ENCODE peak calls at places on chromosomes 4 and X, in four cellular contexts. J is A549, S is uterus, N is heart left ventricle. B is an unnamed sample.

GRCh38 chr4:788006-788635 is 37.8 kb downstream of the CPLX1 start:
- DNase-seq in S (no peak), J (no peak), N (no peak), B (no peak)

GRCh38 chr4:105023668-105024055 is 123.0 kb upstream of the TET2 start:
- DNase-seq in N (no peak), J (no peak), S (no peak), B (no peak)

GRCh38 chrX:130896816-130897508 is 6.0 kb downstream of the ENOX2 start:
- DNase-seq in S (no peak), N (no peak), J (no peak), B (no peak)

GRCh38 chr4:75849459-75849858 is 52.8 kb downstream of the PPEF2 start:
- DNase-seq in S (no peak), N (no peak), J (no peak), B (no peak)

GRCh38 chr4:102500371-102501175 is 586 bp upstream of the NFKB1 start:
- DNase-seq in J (no peak), S (peak), N (peak), B (no peak)

GRCh38 chr4:73776363-73776762 is 36.0 kb downstream of the CXCL8 start:
- DNase-seq in N (peak), J (no peak), S (peak), B (no peak)

GRCh38 chrX:154534526-154535322 is 11.9 kb downstream of the G6PD start:
- DNase-seq in N (peak), J (peak), S (peak), B (peak)

GRCh38 chr4:20367446-20367845 is 115.7 kb downstream of the SLIT2 start:
- DNase-seq in S (no peak), J (no peak), N (no peak), B (no peak)

GRCh38 chr4:37392540-37393255 is 148.2 kb downstream of the NWD2 start:
- DNase-seq in J (no peak), S (peak), N (peak), B (no peak)

GRCh38 chrX:20472148-20472547 is 205.4 kb upstream of the RPS6KA3 start:
- DNase-seq in J (no peak), S (no peak), N (no peak), B (no peak)

GRCh38 chrX:23662853-23663252 is 4.4 kb upstream of the PRDX4 start:
- DNase-seq in N (no peak), S (no peak), J (no peak), B (peak)

GRCh38 chrX:96314974-96315373 is 369.7 kb upstream of the DIAPH2 start:
- DNase-seq in N (no peak), S (no peak), J (no peak), B (no peak)

GRCh38 chr4:80732010-80732409 is 298.5 kb upstream of the BMP3 start:
- DNase-seq in N (no peak), J (no peak), S (no peak), B (no peak)

GRCh38 chr4:165096776-165097175 is 15.9 kb downstream of the TMEM192 start:
- DNase-seq in S (no peak), J (peak), N (no peak), B (no peak)

GRCh38 chr4:125393825-125394224 is 79.1 kb downstream of the FAT4 start:
- DNase-seq in S (no peak), N (no peak), J (no peak), B (no peak)

GRCh38 chr4:56575820-56576429 is 70.3 kb downstream of the ARL9 start:
- DNase-seq in J (peak), S (no peak), N (no peak), B (no peak)

GRCh38 chrX:108000751-108001150 is 18.6 kb upstream of the TEX13B start:
- DNase-seq in J (no peak), N (no peak), S (no peak), B (no peak)

GRCh38 chr4:169627307-169627706 is 6.9 kb downstream of the CLCN3 start:
- DNase-seq in J (no peak), N (no peak), S (no peak), B (no peak)

GRCh38 chrX:43750248-43750676 is 94.2 kb downstream of the MAOA start:
- DNase-seq in J (peak), S (peak), N (peak), B (peak)

GRCh38 chr4:1041147-1041935 is 29.9 kb downstream of the FGFRL1 start:
- DNase-seq in J (no peak), N (no peak), S (no peak), B (no peak)

GRCh38 chrX:130170752-130171445 is 863 bp upstream of the RAB33A start:
- DNase-seq in S (no peak), N (peak), J (peak), B (no peak)

GRCh38 chrX:48992341-48992740 is 9.7 kb downstream of the GRIPAP1 start:
- DNase-seq in S (no peak), J (no peak), N (no peak), B (no peak)

GRCh38 chrX:93874554-93874953 is 200.5 kb downstream of the FAM133A start:
- DNase-seq in J (no peak), S (no peak), N (no peak), B (no peak)

GRCh38 chr4:140286503-140286902 is 86.9 kb upstream of the SCOC start:
- DNase-seq in S (no peak), N (no peak), J (no peak), B (no peak)

GRCh38 chr4:34271479-34272355 is 1972.6 kb downstream of the ARAP2 start:
- DNase-seq in S (no peak), N (no peak), J (no peak), B (no peak)

DNA sequence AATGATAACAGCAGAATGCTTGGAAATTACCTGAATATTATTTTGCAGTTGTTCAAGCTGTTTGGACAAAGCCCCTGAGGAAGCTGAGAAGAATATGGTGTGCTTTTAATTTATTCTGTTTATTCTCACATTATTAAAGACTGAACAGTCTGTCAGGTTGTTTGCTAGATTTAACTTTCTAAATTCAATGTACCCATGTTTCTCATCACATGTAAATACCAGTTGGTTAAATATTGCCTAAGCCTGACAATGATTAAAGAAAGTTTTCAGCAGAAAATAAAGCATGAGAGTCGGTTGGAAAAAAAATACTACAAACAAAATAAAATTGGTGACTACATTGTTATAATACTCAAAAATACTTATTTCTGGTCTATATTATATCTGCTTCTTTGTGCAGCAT is 1974.7 kb downstream of the ARAP2 start:
- DNase-seq in N (no peak), J (no peak), S (no peak), B (no peak)
- TF ChIP-seq POLR2A in N (no peak), J (no peak), S (no peak), B (no peak)

DNA sequence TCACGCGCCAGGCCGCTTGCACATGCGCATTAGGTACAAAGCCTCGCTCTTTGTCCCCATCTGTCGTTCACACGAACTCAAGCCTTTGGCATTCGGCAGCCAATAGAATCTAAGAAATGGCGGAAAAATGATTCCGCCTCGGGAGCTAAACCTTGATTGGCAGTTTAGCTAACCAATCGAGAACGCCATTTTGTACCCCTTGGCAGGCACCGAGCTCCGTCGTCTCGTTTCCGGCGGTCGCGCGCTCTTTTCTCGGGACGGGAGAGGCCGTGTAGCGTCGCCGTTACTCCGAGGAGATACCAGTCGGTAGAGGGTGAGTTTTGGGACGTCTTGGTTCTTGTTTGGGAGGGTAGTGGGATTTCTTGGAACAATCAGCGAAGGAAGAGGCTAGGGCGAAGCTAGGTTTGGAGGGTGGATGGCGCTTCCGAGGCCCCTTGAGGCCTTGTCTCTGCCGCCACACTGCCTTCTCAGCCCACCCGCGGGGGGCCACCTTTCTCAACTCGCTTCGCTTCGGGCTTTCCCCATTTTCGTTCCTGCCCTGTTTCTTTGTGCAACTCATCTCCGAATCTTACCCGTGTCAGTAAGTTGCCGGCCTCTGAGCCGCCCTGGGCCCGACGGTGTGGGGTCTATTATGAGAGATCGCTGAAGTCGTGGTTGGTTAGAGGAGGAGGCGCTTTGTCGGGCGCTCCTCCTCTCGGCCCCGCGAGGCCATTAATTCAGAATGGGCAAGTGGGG is at the start of gene NONO:
- DNase-seq in S (peak), J (peak), N (peak), B (peak)
- TF ChIP-seq POLR2A in S (peak), J (peak), N (no peak), B (no peak)

GRCh38 chr4:22514431-22514830 is 1.4 kb downstream of the ADGRA3 start:
- DNase-seq in N (no peak), S (no peak), J (no peak), B (no peak)

GRCh38 chr4:22512306-22512705 is 3.6 kb downstream of the ADGRA3 start:
- DNase-seq in N (no peak), S (no peak), J (no peak), B (no peak)

GRCh38 chr4:22514001-22514400 is 1.9 kb downstream of the ADGRA3 start:
- DNase-seq in N (no peak), S (no peak), J (peak), B (no peak)

GRCh38 chr4:22515145-22515887 is 550 bp downstream of the ADGRA3 start:
- DNase-seq in S (peak), J (peak), N (peak), B (peak)

DNA sequence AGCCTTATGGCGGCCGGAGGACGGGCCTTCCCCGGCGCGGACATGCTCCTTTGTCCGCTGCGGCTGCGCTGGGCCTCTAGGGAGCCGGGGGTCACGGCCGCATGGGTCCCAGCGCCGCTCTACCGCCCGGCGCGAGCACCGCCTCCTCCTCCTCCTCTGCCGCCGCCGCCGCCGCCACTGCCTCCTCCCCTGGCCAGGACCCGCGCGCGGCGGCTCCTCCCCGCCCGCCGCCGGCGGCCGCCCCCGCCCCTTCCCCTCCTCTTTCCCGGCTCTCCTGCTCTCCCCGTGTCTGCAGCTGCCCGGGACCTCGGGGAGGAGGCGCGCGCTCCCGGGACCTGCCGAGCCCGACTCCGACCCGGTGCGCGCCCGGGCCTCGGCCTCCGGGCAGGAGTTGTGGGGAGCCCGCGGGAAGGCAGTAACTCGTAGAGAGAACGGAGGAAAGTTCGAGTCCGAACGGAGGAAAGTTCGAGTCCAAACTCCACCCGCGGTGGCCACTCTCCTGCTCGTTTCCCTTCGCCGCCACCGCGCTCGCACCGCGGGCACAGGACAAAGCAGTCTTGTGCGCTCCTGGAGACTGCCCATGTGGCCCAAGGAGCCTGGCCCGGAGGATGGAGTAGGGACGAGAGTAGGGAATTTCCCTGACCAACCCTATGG is at the start of gene ADGRA3:
- DNase-seq in J (peak), S (peak), N (peak), B (peak)
- TF ChIP-seq POLR2A in J (peak), S (peak), N (peak), B (no peak)

GRCh38 chr4:155950461-155950860 is 3.2 kb downstream of the CTSO start:
- DNase-seq in N (no peak), S (no peak), J (no peak), B (no peak)

GRCh38 chr4:155954118-155954503 is 445 bp upstream of the CTSO start:
- DNase-seq in S (no peak), N (no peak), J (no peak), B (no peak)

GRCh38 chr4:155952546-155952945 is 1.1 kb downstream of the CTSO start:
- DNase-seq in S (no peak), N (no peak), J (no peak), B (no peak)

GRCh38 chr4:155954939-155955338 is 1.3 kb upstream of the CTSO start:
- DNase-seq in J (no peak), S (no peak), N (no peak), B (no peak)

DNA sequence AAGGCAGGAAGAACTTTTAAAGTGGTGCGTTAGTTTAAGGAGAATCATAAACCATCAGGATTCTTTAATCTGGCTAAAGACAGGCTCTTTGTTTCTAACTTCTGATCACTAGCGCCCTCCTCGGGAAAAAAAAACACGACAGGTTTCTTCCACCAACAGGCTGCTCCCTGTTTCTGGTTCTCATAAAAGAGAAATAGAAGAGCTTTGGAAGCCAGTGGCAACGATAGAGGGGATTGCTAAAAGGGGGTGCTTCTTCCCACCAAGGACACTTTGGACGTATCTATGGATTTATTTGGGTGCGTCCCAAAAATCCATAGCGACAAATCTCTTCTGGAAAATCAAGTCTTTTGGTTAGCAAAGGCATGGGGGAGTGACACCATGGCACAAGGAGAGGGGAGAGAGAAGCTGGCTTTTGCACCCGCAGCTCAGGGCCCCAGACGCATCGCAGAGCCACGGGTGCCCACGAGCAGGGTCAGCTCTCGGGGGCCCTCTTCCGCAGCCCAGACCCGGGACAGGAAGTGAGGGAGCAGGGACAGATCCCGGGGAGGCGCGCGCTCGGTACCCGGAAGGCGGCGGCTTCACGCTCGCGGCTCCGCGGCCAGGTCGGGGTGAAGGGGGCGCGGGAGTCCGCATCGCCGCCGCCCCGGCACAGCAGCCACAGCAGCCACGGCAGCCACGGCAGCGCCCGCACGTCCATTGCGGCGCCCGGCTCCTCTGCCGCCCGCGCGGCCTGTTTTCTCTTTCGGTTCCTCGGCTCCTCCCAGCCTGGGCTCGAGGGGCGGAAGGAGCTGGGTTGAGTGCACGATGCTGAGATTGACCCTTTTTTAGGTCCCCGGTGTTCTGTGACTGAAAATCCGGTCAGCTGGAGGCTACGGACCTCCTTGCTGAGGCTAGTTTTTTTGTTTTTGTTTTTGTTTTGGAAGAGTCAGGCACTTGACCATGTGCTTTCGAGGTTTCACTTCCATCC is at the start of gene CTSO:
- DNase-seq in S (peak), N (peak), J (peak), B (peak)
- TF ChIP-seq POLR2A in S (peak), N (peak), J (peak), B (peak)

DNA sequence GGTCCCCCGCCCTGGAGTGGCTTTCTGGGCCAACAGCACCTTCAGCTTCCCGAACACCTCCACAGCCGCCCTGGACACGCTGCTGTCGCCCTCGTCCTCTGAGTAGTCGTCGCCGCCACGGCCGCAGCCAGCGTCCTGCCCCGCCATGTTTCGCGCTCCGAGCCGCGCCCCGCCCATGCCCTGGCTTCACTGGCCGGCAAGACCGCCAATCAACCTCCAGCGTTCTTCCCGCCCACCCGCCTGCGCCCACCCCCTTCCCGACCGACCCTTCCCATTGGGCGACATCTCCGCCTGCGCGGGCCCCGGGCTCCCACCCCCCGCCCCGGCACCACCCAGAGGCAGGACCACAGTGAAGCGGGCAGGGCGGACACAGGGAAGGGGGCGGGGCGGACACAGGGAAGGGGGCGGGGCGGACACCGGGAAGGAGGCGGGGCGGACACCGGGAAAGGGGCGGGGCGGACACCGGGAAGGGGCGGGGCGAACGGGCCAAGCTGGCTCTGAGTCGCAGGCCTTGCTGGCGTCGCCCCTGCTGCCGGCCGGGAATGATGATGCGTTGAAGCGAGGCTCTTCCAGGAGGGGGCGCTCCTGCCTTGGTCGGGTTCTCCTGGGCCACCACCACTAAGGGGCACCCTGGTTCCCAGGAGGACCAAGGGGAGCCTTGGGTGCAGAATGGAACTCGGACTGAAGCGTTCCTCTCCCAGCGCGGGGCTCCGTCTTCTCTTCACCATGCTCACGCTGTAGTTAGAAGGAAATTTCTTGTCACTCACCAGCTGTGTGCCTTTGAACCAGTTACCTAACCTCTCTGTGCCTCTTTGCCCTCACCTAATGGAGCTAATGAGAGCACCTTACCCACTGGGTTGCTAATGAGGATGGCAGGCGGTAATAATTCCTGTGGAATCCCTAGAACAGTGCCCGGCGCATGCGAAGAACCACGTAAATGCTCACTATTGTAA is at the start of gene HAUS7:
- DNase-seq in N (peak), J (peak), S (peak), B (peak)
- TF ChIP-seq POLR2A in N (peak), J (peak), S (no peak), B (no peak)

B was measured in GM12891.